ENCODE peak calls at places on chromosomes 1 and 21, in six cellular contexts. U is right cardiac atrium; D is cardiac muscle cell; R is hypothalamus; E is COR-L47; X is activated T-cell treated with anti-CD3 and anti-CD28 coated beads, Interleukin-2, amount 50 U/mL, for 72 hours. L is an unnamed sample.

GRCh38 chr1:38140025-38140487 is 93.5 kb upstream of the POU3F1 start:
- DNase-seq in U (no peak), X (no peak), E (no peak), D (no peak), R (no peak), L (no peak)

GRCh38 chr1:209505044-209505443 is 78.5 kb upstream of the CAMK1G start:
- DNase-seq in U (no peak), X (no peak), R (no peak), D (no peak), E (no peak), L (no peak)

GRCh38 chr1:223421025-223421424 is 27.8 kb downstream of the CCDC185 start:
- DNase-seq in R (no peak), X (no peak), D (no peak), E (peak), U (no peak), L (no peak)

GRCh38 chr1:50774759-50775351 is 185.2 kb downstream of the FAF1 start:
- DNase-seq in X (no peak), E (peak), R (no peak), U (no peak), D (peak), L (peak)

GRCh38 chr1:12714710-12715500 is 1.0 kb upstream of the AADACL3 start:
- DNase-seq in X (no peak), E (no peak), D (no peak), R (no peak), U (no peak), L (no peak)

GRCh38 chr1:24939657-24940193 is 9.6 kb upstream of the RUNX3 start:
- DNase-seq in D (no peak), X (no peak), R (no peak), E (no peak), U (no peak), L (no peak)

GRCh38 chr1:41894101-41894620 is 24.6 kb downstream of the HIVEP3 start:
- DNase-seq in D (no peak), R (no peak), E (no peak), X (no peak), U (no peak), L (no peak)

GRCh38 chr21:29072873-29073221 is 601 bp downstream of the CCT8 start:
- DNase-seq in X (no peak), R (no peak), D (peak), E (no peak), U (no peak), L (peak)

GRCh38 chr1:225813250-225813964 is 3.5 kb downstream of the EPHX1 start:
- DNase-seq in E (peak), U (peak), X (no peak), D (no peak), R (no peak), L (peak)

GRCh38 chr1:87398644-87399043 is 70.0 kb downstream of the LMO4 start:
- DNase-seq in U (peak), E (no peak), R (no peak), D (no peak), X (no peak), L (no peak)

GRCh38 chr1:151934048-151934493 is 24.8 kb upstream of the THEM4 start:
- DNase-seq in U (no peak), X (peak), E (peak), D (peak), R (peak), L (no peak)

GRCh38 chr1:97680894-97681293 is 239.9 kb downstream of the DPYD start:
- DNase-seq in E (no peak), X (no peak), R (no peak), U (no peak), D (no peak), L (no peak)

GRCh38 chr1:116832268-116832931 is 77.3 kb upstream of the PTGFRN start:
- DNase-seq in U (no peak), R (no peak), E (no peak), D (no peak), X (no peak), L (no peak)

GRCh38 chr1:206521694-206522402 is 14.5 kb downstream of the RASSF5 start:
- DNase-seq in E (no peak), X (no peak), R (no peak), D (peak), U (no peak), L (no peak)

GRCh38 chr1:219278288-219278687 is 104.6 kb downstream of the LYPLAL1 start:
- DNase-seq in R (no peak), E (no peak), X (no peak), U (no peak), D (no peak), L (no peak)

GRCh38 chr21:45991606-45992301 is 10.2 kb downstream of the COL6A1 start:
- DNase-seq in X (peak), R (no peak), U (no peak), E (no peak), D (no peak), L (no peak)

GRCh38 chr1:169288011-169288414 is 79.6 kb downstream of the NME7 start:
- DNase-seq in X (no peak), D (no peak), R (no peak), U (no peak), E (no peak), L (no peak)